ENCODE peak calls at places on chromosomes 6 and 20, in four cellular contexts. O, D, U and T are unnamed samples.

GRCh38 chr20:2109425-2110210 is 8.0 kb downstream of the STK35 start:
- DNase-seq in O (no peak), D (peak; percentile 47), U (peak; percentile 35), T (no peak)

GRCh38 chr20:15188415-15188814 is 851.0 kb upstream of the FLRT3 start:
- DNase-seq in U (no peak), O (no peak), D (no peak), T (no peak)

GRCh38 chr20:32040142-32040953 is 11.7 kb upstream of the HCK start:
- DNase-seq in D (no peak), U (no peak), O (peak; percentile 50), T (no peak)

GRCh38 chr6:56961151-56961550 is 6.2 kb downstream of the BEND6 start:
- DNase-seq in D (no peak), O (no peak), U (no peak), T (peak; percentile 10)

GRCh38 chr6:81997091-81997926 is 244.8 kb upstream of the TENT5A start:
- DNase-seq in U (peak; percentile 48), D (peak; percentile 94), O (no peak), T (no peak)

GRCh38 chr6:140486468-140487361 is 1112.3 kb upstream of the CITED2 start:
- DNase-seq in O (no peak), U (peak; percentile 20), D (peak; percentile 17), T (no peak)

GRCh38 chr20:40442181-40442963 is 246.7 kb downstream of the MAFB start:
- DNase-seq in U (peak; percentile 31), D (no peak), O (no peak), T (no peak)

GRCh38 chr6:158253248-158253647 is 59.0 kb upstream of the TULP4 start:
- DNase-seq in O (no peak), D (no peak), U (no peak), T (no peak)

GRCh38 chr6:109892451-109893435 is 85.4 kb upstream of the GPR6 start:
- DNase-seq in D (no peak), U (no peak), O (no peak), T (no peak)

GRCh38 chr6:12238191-12238590 is 52.0 kb upstream of the EDN1 start:
- DNase-seq in D (no peak), U (no peak), O (no peak), T (no peak)

GRCh38 chr6:74100719-74101287 is 404.8 kb downstream of the CD109 start:
- DNase-seq in U (no peak), O (no peak), D (no peak), T (no peak)

GRCh38 chr20:38034108-38034649 is 633 bp downstream of the RPRD1B start:
- DNase-seq in D (no peak), O (no peak), U (no peak), T (no peak)

GRCh38 chr6:3603443-3604130 is 146.7 kb upstream of the SLC22A23 start:
- DNase-seq in D (peak; percentile 20), O (no peak), U (no peak), T (no peak)

GRCh38 chr20:48619126-48620101 is 208.4 kb downstream of the PREX1 start:
- DNase-seq in D (no peak), U (no peak), O (no peak), T (no peak)

GRCh38 chr20:58246346-58246745 is 17.9 kb upstream of the ANKRD60 start:
- DNase-seq in D (peak; percentile 50), U (no peak), O (no peak), T (peak; percentile 25)

GRCh38 chr6:10413850-10414765 is 766 bp downstream of the TFAP2A start:
- DNase-seq in D (no peak), U (peak; percentile 44), O (peak; percentile 69), T (peak; percentile 79)

GRCh38 chr6:41568585-41569384 is 22.6 kb downstream of the FOXP4 start:
- DNase-seq in D (peak; percentile 40), O (peak; percentile 65), U (no peak), T (no peak)

GRCh38 chr6:141301779-141302178 is 830.9 kb upstream of the GJE1 start:
- DNase-seq in D (no peak), O (no peak), U (no peak), T (no peak)

GRCh38 chr6:24600903-24601302 is 45.1 kb downstream of the KIAA0319 start:
- DNase-seq in D (no peak), U (no peak), O (no peak), T (peak; percentile 16)

GRCh38 chr6:6001443-6001842 is 5.3 kb downstream of the NRN1 start:
- DNase-seq in O (no peak), U (no peak), D (no peak), T (no peak)

GRCh38 chr6:134123666-134124208 is 71.3 kb upstream of the SLC2A12 start:
- DNase-seq in U (no peak), O (no peak), D (peak; percentile 89), T (peak; percentile 19)

GRCh38 chr6:160034346-160034930 is 65.6 kb downstream of the IGF2R start:
- DNase-seq in D (no peak), U (no peak), O (no peak), T (no peak)

GRCh38 chr20:59645761-59646171 is 41.4 kb downstream of the PHACTR3 start:
- DNase-seq in D (no peak), O (peak; percentile 20), U (peak; percentile 35), T (no peak)

GRCh38 chr6:137033828-137034227 is 10.9 kb downstream of the IL20RA start:
- DNase-seq in O (no peak), D (peak; percentile 75), U (no peak), T (no peak)

GRCh38 chr6:157433678-157434081 is 52.7 kb downstream of the ZDHHC14 start:
- DNase-seq in D (no peak), U (no peak), O (no peak), T (no peak)